ENCODE peak calls at places on chromosomes 16 and 17, in seven cellular contexts. One of them, this sample, is unnamed.
A peak's percentile ranks its signal among the peaks of the same experiment; 100 is the strongest.

GRCh38 chr16:65075877-65076276 is 46.0 kb downstream of the CDH11 start:
- DNase-seq in cardiac muscle cell: no peak
- DNase-seq in kidney epithelial cell: no peak
- DNase-seq in OCI-LY7: no peak
- DNase-seq in lower lobe of right lung: no peak
- DNase-seq in left lung: no peak
- DNase-seq in prostate gland: no peak
- DNase-seq in this sample: no peak

GRCh38 chr16:11114366-11115164 is 141.4 kb downstream of the SOCS1 start:
- DNase-seq in kidney epithelial cell: no peak
- DNase-seq in OCI-LY7: no peak
- DNase-seq in lower lobe of right lung: no peak
- DNase-seq in cardiac muscle cell: no peak
- DNase-seq in left lung: no peak
- DNase-seq in prostate gland: no peak
- DNase-seq in this sample: no peak

GRCh38 chr17:60358611-60359225 is 33.2 kb downstream of the USP32 start:
- DNase-seq in lower lobe of right lung: no peak
- DNase-seq in prostate gland: no peak
- DNase-seq in cardiac muscle cell: no peak
- DNase-seq in OCI-LY7: no peak
- DNase-seq in left lung: no peak
- DNase-seq in kidney epithelial cell: no peak
- DNase-seq in this sample: no peak

GRCh38 chr17:68868708-68869107 is 86.5 kb downstream of the ABCA8 start:
- DNase-seq in lower lobe of right lung: no peak
- DNase-seq in cardiac muscle cell: no peak
- DNase-seq in left lung: no peak
- DNase-seq in OCI-LY7: no peak
- DNase-seq in prostate gland: no peak
- DNase-seq in kidney epithelial cell: no peak
- DNase-seq in this sample: no peak

GRCh38 chr16:74738816-74739215 is 35.8 kb downstream of the FA2H start:
- DNase-seq in OCI-LY7: no peak
- DNase-seq in cardiac muscle cell: no peak
- DNase-seq in prostate gland: no peak
- DNase-seq in kidney epithelial cell: no peak
- DNase-seq in lower lobe of right lung: no peak
- DNase-seq in left lung: no peak
- DNase-seq in this sample: peak; percentile 78

GRCh38 chr16:10729649-10730048 is 14.0 kb upstream of the NUBP1 start:
- DNase-seq in cardiac muscle cell: no peak
- DNase-seq in left lung: no peak
- DNase-seq in lower lobe of right lung: no peak
- DNase-seq in OCI-LY7: no peak
- DNase-seq in kidney epithelial cell: no peak
- DNase-seq in prostate gland: peak; percentile 62
- DNase-seq in this sample: no peak

GRCh38 chr16:74999208-74999682 is 421 bp downstream of the ZNRF1 start:
- DNase-seq in cardiac muscle cell: no peak
- DNase-seq in lower lobe of right lung: peak; percentile 54
- DNase-seq in left lung: no peak
- DNase-seq in kidney epithelial cell: no peak
- DNase-seq in OCI-LY7: no peak
- DNase-seq in prostate gland: peak; percentile 10
- DNase-seq in this sample: no peak

GRCh38 chr16:84851192-84852127 is 31.7 kb downstream of the CRISPLD2 start:
- DNase-seq in OCI-LY7: no peak
- DNase-seq in cardiac muscle cell: no peak
- DNase-seq in left lung: peak; percentile 59
- DNase-seq in lower lobe of right lung: no peak
- DNase-seq in prostate gland: no peak
- DNase-seq in kidney epithelial cell: peak; percentile 98
- DNase-seq in this sample: no peak

GRCh38 chr17:71412803-71413202 is 708.0 kb upstream of the SOX9 start:
- DNase-seq in kidney epithelial cell: peak; percentile 96
- DNase-seq in lower lobe of right lung: no peak
- DNase-seq in prostate gland: no peak
- DNase-seq in OCI-LY7: peak; percentile 84
- DNase-seq in cardiac muscle cell: no peak
- DNase-seq in left lung: no peak
- DNase-seq in this sample: no peak

GRCh38 chr16:30837904-30838303 is 50.9 kb upstream of the ZNF629 start:
- DNase-seq in cardiac muscle cell: no peak
- DNase-seq in prostate gland: no peak
- DNase-seq in lower lobe of right lung: no peak
- DNase-seq in OCI-LY7: no peak
- DNase-seq in left lung: no peak
- DNase-seq in kidney epithelial cell: no peak
- DNase-seq in this sample: no peak

GRCh38 chr16:86289304-86289703 is 221.0 kb upstream of the FOXF1 start:
- DNase-seq in left lung: no peak
- DNase-seq in cardiac muscle cell: no peak
- DNase-seq in kidney epithelial cell: no peak
- DNase-seq in OCI-LY7: no peak
- DNase-seq in prostate gland: no peak
- DNase-seq in lower lobe of right lung: no peak
- DNase-seq in this sample: no peak

GRCh38 chr17:34894971-34895370 is 66.3 kb downstream of the CCT6B start:
- DNase-seq in prostate gland: no peak
- DNase-seq in kidney epithelial cell: no peak
- DNase-seq in lower lobe of right lung: no peak
- DNase-seq in OCI-LY7: no peak
- DNase-seq in left lung: no peak
- DNase-seq in cardiac muscle cell: no peak
- DNase-seq in this sample: no peak

GRCh38 chr17:83067071-83067717 is 12.2 kb upstream of the METRNL start:
- DNase-seq in OCI-LY7: no peak
- DNase-seq in prostate gland: no peak
- DNase-seq in lower lobe of right lung: peak; percentile 34
- DNase-seq in kidney epithelial cell: no peak
- DNase-seq in cardiac muscle cell: no peak
- DNase-seq in left lung: peak; percentile 27
- DNase-seq in this sample: peak; percentile 92

GRCh38 chr17:72477529-72477928 is 356.7 kb downstream of the SOX9 start:
- DNase-seq in lower lobe of right lung: no peak
- DNase-seq in kidney epithelial cell: no peak
- DNase-seq in OCI-LY7: no peak
- DNase-seq in prostate gland: peak; percentile 63
- DNase-seq in cardiac muscle cell: no peak
- DNase-seq in left lung: no peak
- DNase-seq in this sample: no peak

GRCh38 chr16:27561216-27561615 is 11.3 kb downstream of the KATNIP start:
- DNase-seq in left lung: no peak
- DNase-seq in kidney epithelial cell: no peak
- DNase-seq in OCI-LY7: no peak
- DNase-seq in lower lobe of right lung: no peak
- DNase-seq in prostate gland: no peak
- DNase-seq in cardiac muscle cell: no peak
- DNase-seq in this sample: no peak

GRCh38 chr16:66523861-66524354 is 26.0 kb downstream of the TK2 start:
- DNase-seq in kidney epithelial cell: no peak
- DNase-seq in OCI-LY7: peak; percentile 88
- DNase-seq in prostate gland: no peak
- DNase-seq in cardiac muscle cell: no peak
- DNase-seq in left lung: no peak
- DNase-seq in lower lobe of right lung: no peak
- DNase-seq in this sample: no peak

GRCh38 chr16:66522816-66523590 is 26.9 kb downstream of the TK2 start:
- DNase-seq in prostate gland: no peak
- DNase-seq in lower lobe of right lung: no peak
- DNase-seq in OCI-LY7: no peak
- DNase-seq in left lung: no peak
- DNase-seq in kidney epithelial cell: no peak
- DNase-seq in cardiac muscle cell: no peak
- DNase-seq in this sample: no peak

GRCh38 chr16:66525396-66526180 is 24.3 kb downstream of the TK2 start:
- DNase-seq in prostate gland: no peak
- DNase-seq in lower lobe of right lung: no peak
- DNase-seq in left lung: no peak
- DNase-seq in cardiac muscle cell: no peak
- DNase-seq in OCI-LY7: no peak
- DNase-seq in kidney epithelial cell: no peak
- DNase-seq in this sample: no peak

GRCh38 chr16:66521951-66522771 is 27.8 kb downstream of the TK2 start:
- DNase-seq in prostate gland: no peak
- DNase-seq in left lung: peak; percentile 90
- DNase-seq in kidney epithelial cell: peak; percentile 97
- DNase-seq in OCI-LY7: peak; percentile 14
- DNase-seq in cardiac muscle cell: no peak
- DNase-seq in lower lobe of right lung: peak; percentile 84
- DNase-seq in this sample: no peak

DNA sequence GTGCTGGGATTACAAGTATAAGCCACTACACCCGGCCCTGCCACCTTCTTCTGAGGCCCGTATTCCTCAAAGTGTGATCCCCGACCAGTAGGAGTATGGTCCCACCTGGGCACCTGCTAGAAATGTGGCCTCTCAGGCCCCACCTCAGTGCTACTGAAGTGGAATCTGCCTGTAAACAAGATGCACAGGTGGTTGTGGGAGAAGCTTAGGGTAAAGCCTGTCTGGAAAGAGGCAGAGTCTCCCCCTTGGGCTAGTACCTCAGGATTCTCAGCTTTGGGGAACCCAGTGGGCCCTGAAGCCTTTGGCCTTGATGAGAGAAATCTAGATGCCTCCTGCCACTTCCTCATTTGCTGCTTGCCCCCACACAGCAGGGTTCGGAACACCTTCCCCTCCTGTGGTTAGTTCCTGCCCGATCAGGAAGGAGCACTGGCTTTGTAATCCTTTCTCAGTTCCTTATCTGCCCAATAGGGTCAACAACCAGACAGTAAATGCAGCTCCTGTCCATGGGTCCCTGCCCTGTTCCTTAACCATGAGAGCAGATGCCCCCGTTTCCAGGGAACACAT is 25.2 kb downstream of the TK2 start:
- DNase-seq in OCI-LY7: peak; percentile 92
- DNase-seq in left lung: peak; percentile 77
- DNase-seq in kidney epithelial cell: no peak
- DNase-seq in cardiac muscle cell: no peak
- DNase-seq in lower lobe of right lung: peak; percentile 74
- DNase-seq in prostate gland: no peak
- DNase-seq in this sample: no peak
- TF ChIP-seq CTCF in OCI-LY7: no peak
- TF ChIP-seq CTCF in left lung: no peak
- TF ChIP-seq CTCF in kidney epithelial cell: no peak
- TF ChIP-seq CTCF in cardiac muscle cell: no peak
- TF ChIP-seq CTCF in lower lobe of right lung: no peak
- TF ChIP-seq CTCF in prostate gland: no peak
- TF ChIP-seq CTCF in this sample: no peak

GRCh38 chr17:56629450-56630187 is 36.1 kb downstream of the NOG start:
- DNase-seq in lower lobe of right lung: no peak
- DNase-seq in kidney epithelial cell: no peak
- DNase-seq in OCI-LY7: no peak
- DNase-seq in cardiac muscle cell: peak; percentile 62
- DNase-seq in left lung: no peak
- DNase-seq in prostate gland: no peak
- DNase-seq in this sample: no peak
- TF ChIP-seq CTCF in lower lobe of right lung: no peak
- TF ChIP-seq CTCF in kidney epithelial cell: peak; percentile 44
- TF ChIP-seq CTCF in OCI-LY7: peak; percentile 33
- TF ChIP-seq CTCF in cardiac muscle cell: peak; percentile 25
- TF ChIP-seq CTCF in left lung: peak; percentile 29
- TF ChIP-seq CTCF in prostate gland: no peak
- TF ChIP-seq CTCF in this sample: peak; percentile 54

DNA sequence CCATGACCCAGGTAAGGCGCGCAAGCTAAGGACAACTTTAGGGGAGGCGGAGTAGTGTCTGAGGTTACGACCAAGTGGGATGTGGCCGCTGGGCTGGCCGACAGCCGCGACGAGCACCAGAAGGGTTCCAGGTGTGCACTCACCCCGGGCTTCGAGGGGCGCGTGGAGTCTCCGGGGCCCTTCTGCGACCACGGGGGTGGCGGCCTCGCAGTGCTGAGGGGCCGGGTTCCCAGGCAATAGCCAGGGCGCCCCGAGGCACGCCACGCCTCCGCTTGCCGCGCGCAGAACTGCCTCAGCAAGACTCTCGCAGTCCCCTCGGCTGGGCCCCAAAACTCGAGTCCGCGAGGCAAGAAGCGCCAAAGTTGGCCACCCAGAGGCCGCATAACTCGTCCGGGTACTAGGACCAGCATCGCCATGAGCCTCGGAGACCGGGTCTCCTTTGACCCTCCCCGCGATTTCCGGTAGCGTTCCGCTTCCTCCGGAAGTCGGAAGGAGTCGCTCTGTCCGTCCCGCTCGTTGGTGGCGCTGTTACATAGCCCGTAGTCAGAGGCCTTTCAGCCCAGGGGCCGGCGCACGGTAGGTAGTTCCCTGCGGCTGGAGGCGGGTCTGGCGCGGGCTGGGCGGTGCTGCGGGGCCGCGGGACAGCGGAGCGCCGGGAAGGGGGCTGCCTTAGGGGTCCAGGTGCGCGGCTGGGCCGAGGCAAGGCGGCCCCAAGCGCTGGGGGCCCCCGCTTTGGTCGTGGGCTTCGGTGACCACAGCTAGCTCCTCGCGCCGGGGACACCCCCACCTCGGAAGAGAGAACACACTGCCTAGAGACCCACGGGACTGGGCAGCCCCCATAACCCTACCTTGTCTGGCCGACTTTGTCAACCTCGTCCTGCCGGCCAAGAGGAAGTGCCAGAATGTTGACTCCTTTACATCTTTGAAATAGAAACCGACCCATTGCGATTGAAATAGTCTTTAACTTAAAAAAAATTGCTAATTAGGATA is at the start of the genes ADPRM and SCO1:
- DNase-seq in cardiac muscle cell: peak; percentile 97
- DNase-seq in OCI-LY7: peak; percentile 95
- DNase-seq in kidney epithelial cell: peak; percentile 79
- DNase-seq in lower lobe of right lung: peak; percentile 97
- DNase-seq in left lung: peak; percentile 96
- DNase-seq in prostate gland: peak; percentile 93
- DNase-seq in this sample: peak; percentile 94
- TF ChIP-seq CTCF in cardiac muscle cell: peak; percentile 56
- TF ChIP-seq CTCF in OCI-LY7: peak; percentile 49
- TF ChIP-seq CTCF in kidney epithelial cell: peak; percentile 48
- TF ChIP-seq CTCF in lower lobe of right lung: peak; percentile 60
- TF ChIP-seq CTCF in left lung: peak; percentile 27
- TF ChIP-seq CTCF in prostate gland: peak; percentile 10
- TF ChIP-seq CTCF in this sample: peak; percentile 78

DNA sequence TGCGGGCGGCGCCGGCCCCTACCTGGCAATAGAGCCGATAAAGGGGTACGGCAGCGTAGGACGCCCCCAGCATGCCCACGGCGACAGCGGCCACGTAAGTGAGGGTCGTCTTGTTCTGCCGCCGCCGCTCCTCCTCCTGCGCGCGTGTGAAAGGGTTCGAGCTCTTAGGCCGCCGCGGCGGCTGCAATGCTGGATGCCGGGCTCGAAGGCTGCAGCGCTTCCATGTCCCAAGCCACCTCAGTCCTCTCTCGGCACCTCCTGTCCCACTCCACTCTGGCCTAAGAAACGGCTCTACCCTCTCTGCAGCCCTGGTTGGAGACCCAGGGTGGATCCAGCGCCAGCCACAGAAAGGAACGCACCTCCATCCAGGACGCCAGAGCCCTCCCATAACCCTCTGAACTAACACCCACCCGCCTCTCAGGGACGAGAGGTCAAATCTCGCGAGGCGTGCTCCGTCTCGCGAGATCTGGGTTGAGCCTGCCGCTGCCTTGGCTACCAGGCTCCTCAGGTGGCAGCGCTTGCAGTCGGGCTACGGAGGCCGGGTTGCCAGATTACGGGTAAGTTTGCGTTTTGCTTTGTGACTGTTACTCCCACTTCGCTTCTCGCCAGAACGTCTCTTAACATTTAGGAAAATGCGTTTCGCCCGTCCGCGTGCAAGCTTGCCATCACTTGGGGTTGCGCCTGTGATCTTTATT is at the start of the genes COX11 and STXBP4:
- DNase-seq in left lung: peak; percentile 95
- DNase-seq in cardiac muscle cell: peak; percentile 96
- DNase-seq in kidney epithelial cell: peak; percentile 88
- DNase-seq in prostate gland: peak; percentile 97
- DNase-seq in OCI-LY7: peak; percentile 98
- DNase-seq in lower lobe of right lung: peak; percentile 96
- DNase-seq in this sample: peak; percentile 97
- TF ChIP-seq CTCF in left lung: no peak
- TF ChIP-seq CTCF in cardiac muscle cell: no peak
- TF ChIP-seq CTCF in kidney epithelial cell: peak; percentile 60
- TF ChIP-seq CTCF in prostate gland: no peak
- TF ChIP-seq CTCF in OCI-LY7: peak; percentile 59
- TF ChIP-seq CTCF in lower lobe of right lung: no peak
- TF ChIP-seq CTCF in this sample: peak; percentile 74

This sample was measured in chondrocyte.